ENCODE peak calls at places on chromosomes 16 and 17, in five cellular contexts. B is PC-9, S is IMR-90, R is cardiac muscle cell, J is psoas muscle. T is an unnamed sample.
A peak's percentile ranks its signal among the peaks of the same experiment; 100 is the strongest.

GRCh38 chr17:33335491-33336173 is 42.5 kb upstream of the ASIC2 start:
- DNase-seq in B (no peak), S (no peak), R (no peak), J (no peak), T (no peak)

GRCh38 chr17:7260601-7261376 is 1.5 kb downstream of the CLDN7 start:
- DNase-seq in B (peak; percentile 91), S (no peak), R (peak; percentile 53), J (peak; percentile 70), T (no peak)

GRCh38 chr17:45907720-45908395 is 13.5 kb downstream of the MAPT start:
- DNase-seq in B (no peak), S (no peak), R (no peak), J (peak; percentile 81), T (no peak)

GRCh38 chr17:880074-880870 is 98.1 kb downstream of the MRM3 start:
- DNase-seq in B (peak; percentile 47), S (peak; percentile 25), R (no peak), J (no peak), T (no peak)

GRCh38 chr17:51741447-51741846 is 417.1 kb downstream of the CA10 start:
- DNase-seq in B (no peak), S (no peak), R (no peak), J (no peak), T (no peak)

GRCh38 chr16:58518083-58518979 is 3.0 kb downstream of the SETD6 start:
- DNase-seq in B (no peak), S (no peak), R (no peak), J (no peak), T (no peak)

GRCh38 chr16:64047878-64048277 is 1074.0 kb downstream of the CDH11 start:
- DNase-seq in B (no peak), S (no peak), R (no peak), J (no peak), T (no peak)

GRCh38 chr16:89586853-89587252 is 11.3 kb downstream of the CPNE7 start:
- DNase-seq in B (no peak), S (no peak), R (no peak), J (no peak), T (no peak)

GRCh38 chr17:58487589-58488427 is at the start of gene HSF5:
- DNase-seq in B (no peak), S (no peak), R (no peak), J (peak; percentile 58), T (peak; percentile 74)

GRCh38 chr16:48317614-48318013 is 67.6 kb downstream of the SIAH1 start:
- DNase-seq in B (no peak), S (peak; percentile 76), R (no peak), J (no peak), T (no peak)

GRCh38 chr16:67555795-67556212 is 6.5 kb upstream of the CTCF start:
- DNase-seq in B (no peak), S (peak; percentile 72), R (no peak), J (no peak), T (no peak)

GRCh38 chr17:4948997-4949320 is 629 bp upstream of the PFN1 start:
- DNase-seq in B (peak; percentile 92), S (peak; percentile 89), R (peak; percentile 92), J (peak; percentile 92), T (peak; percentile 93)

GRCh38 chr17:10292057-10292931 is 80.5 kb downstream of the MYH13 start:
- DNase-seq in B (no peak), S (peak; percentile 26), R (peak; percentile 22), J (peak; percentile 72), T (no peak)

GRCh38 chr16:70634861-70635260 is 11.5 kb upstream of the IL34 start:
- DNase-seq in B (no peak), S (peak; percentile 63), R (no peak), J (no peak), T (no peak)

GRCh38 chr17:79433396-79433795 is 177.5 kb downstream of the RBFOX3 start:
- DNase-seq in B (no peak), S (no peak), R (no peak), J (no peak), T (no peak)

GRCh38 chr16:27221576-27222498 is 18.5 kb downstream of the KDM8 start:
- DNase-seq in B (no peak), S (peak; percentile 76), R (peak; percentile 29), J (peak; percentile 71), T (no peak)

GRCh38 chr17:44909681-44910144 is 5.6 kb downstream of the GFAP start:
- DNase-seq in B (no peak), S (peak; percentile 71), R (no peak), J (no peak), T (no peak)

GRCh38 chr17:19318611-19319010 is 43.9 kb downstream of the B9D1 start:
- DNase-seq in B (no peak), S (no peak), R (no peak), J (no peak), T (no peak)

GRCh38 chr16:47064775-47065174 is 79.0 kb downstream of the NETO2 start:
- DNase-seq in B (no peak), S (no peak), R (no peak), J (no peak), T (no peak)

GRCh38 chr17:80970044-80970761 is 21.4 kb upstream of the CHMP6 start:
- DNase-seq in B (peak; percentile 37), S (no peak), R (no peak), J (peak; percentile 80), T (no peak)

GRCh38 chr17:80855968-80856862 is 135.4 kb upstream of the CHMP6 start:
- DNase-seq in B (peak; percentile 87), S (peak; percentile 100), R (no peak), J (peak; percentile 91), T (no peak)

GRCh38 chr16:12763517-12763916 is 40.2 kb downstream of the CPPED1 start:
- DNase-seq in B (no peak), S (peak; percentile 13), R (no peak), J (no peak), T (no peak)

GRCh38 chr16:19137201-19137601 is 23.4 kb downstream of the ITPRIPL2 start:
- DNase-seq in B (no peak), S (no peak), R (no peak), J (no peak), T (no peak)

GRCh38 chr17:59972778-59973177 is 8.2 kb upstream of the RNFT1 start:
- DNase-seq in B (no peak), S (peak; percentile 9), R (no peak), J (no peak), T (no peak)

GRCh38 chr16:17125671-17126070 is 345.1 kb downstream of the XYLT1 start:
- DNase-seq in B (no peak), S (peak; percentile 49), R (no peak), J (no peak), T (no peak)

GRCh38 chr16:22973451-22973991 is 159.6 kb downstream of the HS3ST2 start:
- DNase-seq in B (no peak), S (no peak), R (no peak), J (no peak), T (peak; percentile 57)

DNA sequence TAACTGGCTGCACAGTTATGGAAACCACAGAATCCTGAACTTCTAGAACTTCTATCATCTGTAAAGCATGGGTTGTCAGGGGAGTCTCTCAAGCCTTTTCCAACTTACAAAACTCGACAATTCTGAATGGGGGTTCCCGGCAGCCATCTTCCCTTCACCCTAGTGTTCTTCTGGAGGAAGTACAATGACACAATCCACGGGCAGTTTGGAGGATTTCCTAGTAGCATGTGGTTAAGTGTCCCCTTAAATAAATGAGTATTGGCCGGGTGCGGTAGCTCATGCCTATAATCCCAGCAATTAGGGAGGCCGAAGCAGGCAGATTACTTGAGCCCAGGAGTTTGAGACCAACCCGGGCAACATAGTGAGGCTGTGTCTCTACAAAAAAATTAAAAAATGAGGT is 2.1 kb downstream of the SLC16A6 start:
- DNase-seq in B (no peak), S (no peak), R (no peak), J (no peak), T (no peak)
- TF ChIP-seq CTCF in B (no peak), S (no peak), R (no peak), J (no peak), T (no peak)

DNA sequence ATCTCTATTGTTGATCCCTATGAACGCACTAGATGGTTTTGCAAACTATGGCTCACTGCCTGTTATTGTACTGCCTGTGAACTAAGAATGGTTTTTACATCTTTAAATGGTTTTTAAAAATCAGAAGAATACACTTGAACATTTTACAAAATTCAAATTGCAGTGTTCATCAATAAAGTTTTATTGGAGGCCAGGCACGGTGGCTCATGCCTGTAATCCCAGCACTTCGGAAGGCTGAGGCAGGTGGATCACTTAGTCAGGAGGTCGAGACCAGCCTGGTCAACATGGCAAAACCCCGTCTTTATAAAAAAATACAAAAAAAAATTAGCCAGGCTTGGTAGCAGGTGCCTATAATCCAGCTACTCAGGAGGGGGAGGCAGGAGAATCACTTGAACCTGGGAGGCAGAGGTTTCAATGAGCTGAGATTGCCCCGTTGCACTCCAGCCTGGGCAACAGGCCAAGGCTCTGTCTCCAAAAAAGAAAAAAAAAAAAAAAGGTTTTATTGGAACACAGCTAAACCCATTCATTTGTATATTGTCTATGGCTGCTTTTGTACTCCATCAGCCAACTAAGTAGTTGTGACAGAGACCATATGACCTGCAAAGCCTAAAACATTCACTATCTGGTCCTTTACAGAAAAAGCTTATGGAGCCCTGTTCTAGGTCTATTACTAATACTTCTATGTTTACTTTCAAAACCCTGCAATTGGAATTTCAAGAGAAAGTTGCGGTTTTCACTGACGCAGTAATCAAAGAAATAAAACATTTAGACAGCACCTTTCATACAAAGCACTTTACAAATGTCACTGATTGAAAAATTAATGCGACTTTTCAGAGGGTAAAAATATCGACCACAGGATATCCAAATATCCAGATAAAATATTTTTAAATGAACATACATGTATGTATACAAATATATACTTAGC is 18.8 kb downstream of the IKZF3 start:
- DNase-seq in B (no peak), S (peak; percentile 5), R (no peak), J (no peak), T (no peak)
- H3K4me1 ChIP-seq in B (no peaks in the 10 kb centered on the region), S (no peaks in the 10 kb centered on the region), R (no peaks in the 10 kb centered on the region), J (no peaks in the 10 kb centered on the region), T (no peaks in the 10 kb centered on the region)

DNA sequence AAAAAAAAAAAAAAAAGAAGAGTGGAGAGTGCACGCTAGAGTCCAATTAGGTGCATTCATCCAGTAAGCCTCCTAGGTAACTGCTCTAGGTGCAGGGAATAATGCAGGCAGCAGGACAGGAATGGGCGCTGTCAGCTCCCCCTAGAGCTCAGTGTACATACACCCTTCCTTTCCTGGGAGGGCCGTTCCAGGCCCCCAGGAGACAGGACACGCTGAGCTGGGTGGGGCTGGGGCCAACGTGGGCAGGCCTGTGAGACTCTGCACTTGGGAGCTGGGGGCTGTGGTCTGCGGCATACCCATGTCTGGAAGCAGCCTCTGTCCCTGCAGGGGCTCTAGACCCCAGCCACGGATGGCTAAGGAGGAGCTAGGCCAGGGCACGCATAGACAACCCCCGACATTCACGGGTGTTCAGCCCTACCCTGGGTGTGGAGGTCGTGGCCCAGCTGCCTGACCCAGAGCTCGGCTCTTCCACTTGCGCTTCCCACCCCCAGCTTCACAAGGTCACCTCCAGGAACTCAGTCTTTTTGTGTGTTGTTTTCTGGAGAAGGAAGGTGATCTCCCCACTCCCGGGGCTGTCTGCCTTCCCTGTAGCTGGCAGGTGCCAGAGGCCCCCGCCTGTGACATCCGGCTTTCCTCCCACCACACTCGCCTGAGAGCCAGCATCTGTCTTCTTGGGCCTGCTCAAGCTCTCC is 985 bp upstream of the ANTKMT start:
- DNase-seq in B (peak; percentile 43), S (no peak), R (no peak), J (no peak), T (no peak)
- TF ChIP-seq CTCF in B (no peak), S (peak; percentile 23), R (peak; percentile 26), J (no peak), T (no peak)

DNA sequence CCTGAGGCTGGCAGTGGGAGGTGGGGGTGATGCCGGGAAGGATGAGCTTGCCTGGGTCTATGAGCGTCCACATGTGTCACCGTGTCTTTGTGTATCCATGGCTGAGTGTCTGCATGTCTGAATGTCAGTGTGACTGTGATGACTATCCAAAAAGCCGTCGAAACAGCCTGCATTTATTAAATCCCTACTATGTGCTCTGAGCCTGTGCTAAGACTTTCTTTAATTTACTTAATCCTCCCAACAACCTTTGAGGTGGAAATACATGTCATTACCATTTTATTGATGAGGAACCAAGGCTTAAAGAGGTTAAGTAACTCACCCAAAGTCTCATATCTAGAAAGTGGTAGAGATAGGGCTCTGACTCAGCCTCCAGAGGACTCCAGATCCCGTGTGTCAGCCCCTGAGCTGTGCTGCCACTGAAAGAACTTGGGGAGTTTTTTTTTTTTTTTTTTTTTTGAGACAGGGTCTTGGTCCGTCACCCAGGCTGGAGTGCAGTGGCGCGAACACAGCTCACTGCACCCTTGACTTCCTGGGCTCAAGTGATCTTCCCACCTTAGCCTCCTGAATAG is 20.0 kb downstream of the ARHGAP23 start:
- DNase-seq in B (no peak), S (peak; percentile 46), R (no peak), J (no peak), T (no peak)
- H3K4me1 ChIP-seq in B (peaks cover 77% of the 10 kb centered on the region), S (peaks cover 46% of the 10 kb centered on the region), R (peaks cover 7% of the 10 kb centered on the region), J (peaks cover 40% of the 10 kb centered on the region), T (peaks cover 68% of the 10 kb centered on the region)

T was measured in esophagus muscularis mucosa.